ENCODE peak calls at places on chromosomes 11 and 22, in nine cellular contexts. One of them, this sample, is unnamed.

GRCh38 chr11:77266766-77267165 is 34.7 kb downstream of the GDPD4 start:
- DNase-seq in spleen: no peak
- DNase-seq in pancreas: no peak
- DNase-seq in stomach: no peak
- DNase-seq in neural progenitor cell: no peak
- DNase-seq in IMR-90: peak; percentile 36
- DNase-seq in cardiac muscle cell: no peak
- DNase-seq in A549: no peak
- DNase-seq in HCT116: no peak
- DNase-seq in this sample: no peak

GRCh38 chr11:121473064-121473777 is 20.5 kb upstream of the SORL1-AS1 start:
- DNase-seq in spleen: no peak
- DNase-seq in pancreas: no peak
- DNase-seq in stomach: no peak
- DNase-seq in neural progenitor cell: no peak
- DNase-seq in IMR-90: peak; percentile 73
- DNase-seq in cardiac muscle cell: peak; percentile 58
- DNase-seq in A549: no peak
- DNase-seq in HCT116: no peak
- DNase-seq in this sample: no peak

GRCh38 chr22:21102659-21103267 is 57.0 kb downstream of the LRRC74B start:
- DNase-seq in spleen: peak; percentile 87
- DNase-seq in pancreas: peak; percentile 94
- DNase-seq in stomach: peak; percentile 68
- DNase-seq in neural progenitor cell: peak; percentile 90
- DNase-seq in IMR-90: peak; percentile 37
- DNase-seq in cardiac muscle cell: peak; percentile 70
- DNase-seq in A549: peak; percentile 82
- DNase-seq in HCT116: peak; percentile 71
- DNase-seq in this sample: peak; percentile 45

GRCh38 chr22:44743804-44744211 is 8.6 kb upstream of the ARHGAP8 start:
- DNase-seq in spleen: no peak
- DNase-seq in pancreas: no peak
- DNase-seq in stomach: no peak
- DNase-seq in neural progenitor cell: no peak
- DNase-seq in IMR-90: peak; percentile 80
- DNase-seq in cardiac muscle cell: no peak
- DNase-seq in A549: no peak
- DNase-seq in HCT116: no peak
- DNase-seq in this sample: no peak

GRCh38 chr11:115939104-115939503 is 434.9 kb upstream of the CADM1 start:
- DNase-seq in spleen: no peak
- DNase-seq in pancreas: no peak
- DNase-seq in stomach: no peak
- DNase-seq in neural progenitor cell: no peak
- DNase-seq in IMR-90: peak; percentile 71
- DNase-seq in cardiac muscle cell: peak; percentile 20
- DNase-seq in A549: no peak
- DNase-seq in HCT116: no peak
- DNase-seq in this sample: no peak

GRCh38 chr11:66543263-66544107 is 2.4 kb downstream of the ZDHHC24 start:
- DNase-seq in spleen: peak; percentile 95
- DNase-seq in pancreas: no peak
- DNase-seq in stomach: peak; percentile 47
- DNase-seq in neural progenitor cell: peak; percentile 52
- DNase-seq in IMR-90: peak; percentile 57
- DNase-seq in cardiac muscle cell: peak; percentile 68
- DNase-seq in A549: no peak
- DNase-seq in HCT116: no peak
- DNase-seq in this sample: peak; percentile 47

GRCh38 chr22:27151407-27151806 is 494.0 kb downstream of the MIAT start:
- DNase-seq in spleen: no peak
- DNase-seq in pancreas: no peak
- DNase-seq in stomach: no peak
- DNase-seq in neural progenitor cell: peak; percentile 46
- DNase-seq in IMR-90: no peak
- DNase-seq in cardiac muscle cell: no peak
- DNase-seq in A549: peak; percentile 31
- DNase-seq in HCT116: no peak
- DNase-seq in this sample: no peak

GRCh38 chr11:59102259-59102765 is 4.7 kb upstream of the FAM111B start:
- DNase-seq in spleen: peak; percentile 91
- DNase-seq in pancreas: peak; percentile 72
- DNase-seq in stomach: peak; percentile 65
- DNase-seq in neural progenitor cell: peak; percentile 87
- DNase-seq in IMR-90: peak; percentile 13
- DNase-seq in cardiac muscle cell: peak; percentile 46
- DNase-seq in A549: peak; percentile 78
- DNase-seq in HCT116: no peak
- DNase-seq in this sample: peak; percentile 35

GRCh38 chr22:42794551-42795510 is 62.2 kb downstream of the ARFGAP3 start:
- DNase-seq in spleen: peak; percentile 80
- DNase-seq in pancreas: peak; percentile 50
- DNase-seq in stomach: peak; percentile 20
- DNase-seq in neural progenitor cell: peak; percentile 45
- DNase-seq in IMR-90: no peak
- DNase-seq in cardiac muscle cell: no peak
- DNase-seq in A549: no peak
- DNase-seq in HCT116: no peak
- DNase-seq in this sample: no peak

GRCh38 chr11:26286472-26287066 is 45.4 kb upstream of the ANO3 start:
- DNase-seq in spleen: no peak
- DNase-seq in pancreas: no peak
- DNase-seq in stomach: no peak
- DNase-seq in neural progenitor cell: peak; percentile 87
- DNase-seq in IMR-90: peak; percentile 37
- DNase-seq in cardiac muscle cell: peak; percentile 53
- DNase-seq in A549: peak; percentile 27
- DNase-seq in HCT116: no peak
- DNase-seq in this sample: peak; percentile 53

GRCh38 chr11:21564095-21564494 is 628.8 kb upstream of the ANO5 start:
- DNase-seq in spleen: no peak
- DNase-seq in pancreas: no peak
- DNase-seq in stomach: no peak
- DNase-seq in neural progenitor cell: no peak
- DNase-seq in IMR-90: no peak
- DNase-seq in cardiac muscle cell: no peak
- DNase-seq in A549: no peak
- DNase-seq in HCT116: no peak
- DNase-seq in this sample: no peak

GRCh38 chr11:20000393-20001134 is 159.7 kb downstream of the DBX1 start:
- DNase-seq in spleen: no peak
- DNase-seq in pancreas: no peak
- DNase-seq in stomach: no peak
- DNase-seq in neural progenitor cell: peak; percentile 91
- DNase-seq in IMR-90: no peak
- DNase-seq in cardiac muscle cell: no peak
- DNase-seq in A549: peak; percentile 48
- DNase-seq in HCT116: no peak
- DNase-seq in this sample: no peak

GRCh38 chr11:7911011-7911410 is 20.1 kb downstream of the OR10A6 start:
- DNase-seq in spleen: no peak
- DNase-seq in pancreas: no peak
- DNase-seq in stomach: no peak
- DNase-seq in neural progenitor cell: no peak
- DNase-seq in IMR-90: no peak
- DNase-seq in cardiac muscle cell: no peak
- DNase-seq in A549: no peak
- DNase-seq in HCT116: no peak
- DNase-seq in this sample: no peak

GRCh38 chr11:114257621-114258558 is 38.3 kb upstream of the NNMT start:
- DNase-seq in spleen: peak; percentile 82
- DNase-seq in pancreas: no peak
- DNase-seq in stomach: no peak
- DNase-seq in neural progenitor cell: peak; percentile 95
- DNase-seq in IMR-90: no peak
- DNase-seq in cardiac muscle cell: peak; percentile 69
- DNase-seq in A549: no peak
- DNase-seq in HCT116: no peak
- DNase-seq in this sample: no peak

GRCh38 chr11:110679323-110679980 is 32.8 kb downstream of the ARHGAP20 start:
- DNase-seq in spleen: no peak
- DNase-seq in pancreas: no peak
- DNase-seq in stomach: no peak
- DNase-seq in neural progenitor cell: no peak
- DNase-seq in IMR-90: peak; percentile 89
- DNase-seq in cardiac muscle cell: peak; percentile 4
- DNase-seq in A549: no peak
- DNase-seq in HCT116: no peak
- DNase-seq in this sample: peak; percentile 24

GRCh38 chr11:12179019-12179418 is 68.6 kb downstream of the MICAL2 start:
- DNase-seq in spleen: no peak
- DNase-seq in pancreas: no peak
- DNase-seq in stomach: peak; percentile 79
- DNase-seq in neural progenitor cell: no peak
- DNase-seq in IMR-90: no peak
- DNase-seq in cardiac muscle cell: no peak
- DNase-seq in A549: no peak
- DNase-seq in HCT116: no peak
- DNase-seq in this sample: no peak
- H3K27ac ChIP-seq in spleen: no peak overlapping the region
- H3K27ac ChIP-seq in pancreas: peak overlapping the region; percentile 24
- H3K27ac ChIP-seq in stomach: peak overlapping the region; percentile 50
- H3K27ac ChIP-seq in neural progenitor cell: no peak overlapping the region
- H3K27ac ChIP-seq in IMR-90: peak overlapping the region; percentile 59
- H3K27ac ChIP-seq in cardiac muscle cell: peak overlapping the region; percentile 93
- H3K27ac ChIP-seq in A549: peak overlapping the region; percentile 82
- H3K27ac ChIP-seq in HCT116: peak overlapping the region; percentile 59
- H3K27ac ChIP-seq in this sample: peak overlapping the region; percentile 99

DNA sequence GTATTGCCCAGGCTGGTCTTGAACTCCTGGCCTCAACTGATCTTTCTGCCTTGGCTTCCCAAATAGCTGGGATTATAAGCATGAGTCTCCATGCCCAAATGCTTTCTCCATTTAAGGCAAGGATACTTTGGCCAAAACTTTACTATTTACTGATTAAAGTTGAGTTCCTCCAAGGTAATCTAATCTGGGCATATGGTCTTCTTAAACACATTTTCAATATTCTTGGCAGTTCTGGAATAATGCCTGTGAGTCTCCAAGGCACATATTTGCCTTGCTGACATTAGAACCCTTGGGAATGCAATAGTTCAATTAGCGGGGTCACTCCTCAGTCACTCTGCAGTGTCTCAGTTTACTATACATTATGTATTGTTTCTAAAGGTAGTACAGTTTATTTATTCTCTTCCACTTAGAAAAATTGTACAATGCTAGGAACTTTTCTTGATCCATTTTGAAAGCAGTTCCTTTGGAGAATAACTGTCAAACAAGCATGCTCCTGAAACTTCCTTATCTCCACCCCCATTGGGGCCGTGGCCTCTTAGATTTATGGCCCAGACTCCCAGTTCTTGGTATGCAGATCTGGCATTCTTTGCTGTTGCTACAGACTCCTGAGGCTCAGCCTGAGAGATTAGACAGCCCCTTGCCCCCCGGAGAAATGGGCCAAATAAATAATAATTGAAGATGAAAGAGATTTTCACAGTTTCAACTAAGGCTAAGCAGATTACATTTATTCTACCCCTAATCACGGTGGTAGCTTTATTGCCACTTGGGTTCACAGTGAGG is 13.2 kb upstream of the RAB38 start:
- DNase-seq in spleen: no peak
- DNase-seq in pancreas: no peak
- DNase-seq in stomach: no peak
- DNase-seq in neural progenitor cell: no peak
- DNase-seq in IMR-90: no peak
- DNase-seq in cardiac muscle cell: peak; percentile 58
- DNase-seq in A549: no peak
- DNase-seq in HCT116: no peak
- DNase-seq in this sample: no peak
- H3K27ac ChIP-seq in spleen: no peak overlapping the region
- H3K27ac ChIP-seq in pancreas: no peak overlapping the region
- H3K27ac ChIP-seq in stomach: no peak overlapping the region
- H3K27ac ChIP-seq in neural progenitor cell: no peak overlapping the region
- H3K27ac ChIP-seq in IMR-90: no peak overlapping the region
- H3K27ac ChIP-seq in cardiac muscle cell: no peak overlapping the region
- H3K27ac ChIP-seq in A549: no peak overlapping the region
- H3K27ac ChIP-seq in HCT116: no peak overlapping the region
- H3K27ac ChIP-seq in this sample: no peak overlapping the region

DNA sequence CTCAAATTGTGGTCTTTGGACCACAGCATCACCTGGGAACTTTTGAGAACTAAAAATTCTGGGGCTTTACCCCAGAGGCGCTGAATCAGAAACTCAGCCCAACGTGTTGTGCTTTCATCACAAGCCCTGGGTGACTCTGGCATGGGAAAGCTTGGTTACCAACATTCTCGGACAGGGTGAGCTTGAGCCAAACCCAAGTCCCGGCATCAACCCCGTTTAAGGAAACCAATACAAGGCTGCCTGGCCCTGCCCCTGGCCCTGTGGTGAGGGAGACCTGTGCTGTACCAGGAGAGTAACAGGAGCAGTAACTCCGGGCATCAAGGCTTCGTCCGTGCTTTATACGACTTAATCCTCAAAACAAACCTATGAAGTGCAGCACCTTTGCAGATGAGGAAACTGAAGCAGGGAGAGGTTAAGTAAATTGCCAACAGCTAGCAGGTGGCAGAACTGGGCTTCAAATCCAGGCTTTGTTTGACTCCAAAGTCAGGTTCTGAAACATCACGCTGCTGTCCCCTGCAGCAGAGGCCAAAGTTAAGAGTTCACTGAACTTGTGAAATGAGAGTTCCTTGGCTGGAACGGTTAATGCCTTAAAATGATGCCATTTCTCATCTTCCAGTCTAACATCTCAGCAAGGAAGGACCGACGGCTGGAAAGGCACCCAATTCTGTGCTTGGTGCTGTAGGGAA is 64.1 kb upstream of the BID start:
- DNase-seq in spleen: no peak
- DNase-seq in pancreas: no peak
- DNase-seq in stomach: no peak
- DNase-seq in neural progenitor cell: no peak
- DNase-seq in IMR-90: no peak
- DNase-seq in cardiac muscle cell: no peak
- DNase-seq in A549: no peak
- DNase-seq in HCT116: no peak
- DNase-seq in this sample: no peak
- H3K27ac ChIP-seq in spleen: no peak overlapping the region
- H3K27ac ChIP-seq in pancreas: no peak overlapping the region
- H3K27ac ChIP-seq in stomach: peak overlapping the region; percentile 26
- H3K27ac ChIP-seq in neural progenitor cell: no peak overlapping the region
- H3K27ac ChIP-seq in IMR-90: no peak overlapping the region
- H3K27ac ChIP-seq in cardiac muscle cell: peak overlapping the region; percentile 92
- H3K27ac ChIP-seq in A549: no peak overlapping the region
- H3K27ac ChIP-seq in HCT116: no peak overlapping the region
- H3K27ac ChIP-seq in this sample: no peak overlapping the region

GRCh38 chr11:75784506-75784905 is 15.9 kb downstream of the DGAT2 start:
- DNase-seq in spleen: peak; percentile 57
- DNase-seq in pancreas: no peak
- DNase-seq in stomach: no peak
- DNase-seq in neural progenitor cell: no peak
- DNase-seq in IMR-90: no peak
- DNase-seq in cardiac muscle cell: no peak
- DNase-seq in A549: no peak
- DNase-seq in HCT116: no peak
- DNase-seq in this sample: no peak
- H3K27ac ChIP-seq in spleen: no peak overlapping the region
- H3K27ac ChIP-seq in pancreas: no peak overlapping the region
- H3K27ac ChIP-seq in stomach: no peak overlapping the region
- H3K27ac ChIP-seq in neural progenitor cell: no peak overlapping the region
- H3K27ac ChIP-seq in IMR-90: no peak overlapping the region
- H3K27ac ChIP-seq in cardiac muscle cell: no peak overlapping the region
- H3K27ac ChIP-seq in A549: no peak overlapping the region
- H3K27ac ChIP-seq in HCT116: no peak overlapping the region
- H3K27ac ChIP-seq in this sample: no peak overlapping the region